ENCODE peak calls at places on chromosomes 11 and 22, in five cellular contexts. N is MG63; U is stimulated activated CD8-positive, alpha-beta memory T cell treated with anti-CD3 and anti-CD28 coated beads, Interleukin-15, amount 100 ng/mL, for 1 hour; L is T-cell; P is HuH-7.5. S is an unnamed sample.

GRCh38 chr11:122677256-122677655 is 21.7 kb downstream of the UBASH3B start:
- DNase-seq in P (no peak), U (no peak), N (no peak), L (no peak), S (no peak)

GRCh38 chr11:65425971-65426838 is 3.6 kb downstream of the NEAT1 start:
- DNase-seq in P (no peak), U (no peak), L (no peak), N (no peak), S (no peak)

GRCh38 chr11:94417386-94417987 is 16.3 kb upstream of the GPR83 start:
- DNase-seq in U (no peak), P (no peak), N (no peak), L (no peak), S (no peak)

GRCh38 chr11:45267660-45268340 is 18.3 kb downstream of the SYT13 start:
- DNase-seq in L (no peak), N (peak; percentile 71), P (no peak), U (no peak), S (no peak)

GRCh38 chr11:115759622-115760527 is 255.7 kb upstream of the CADM1 start:
- DNase-seq in L (no peak), U (no peak), N (peak; percentile 41), P (no peak), S (no peak)

GRCh38 chr11:75474878-75475766 is 42.1 kb upstream of the KLHL35 start:
- DNase-seq in U (peak; percentile 30), P (no peak), N (no peak), L (peak; percentile 56), S (no peak)

GRCh38 chr22:50422046-50422445 is 52.8 kb downstream of the SBF1 start:
- DNase-seq in U (no peak), N (no peak), L (no peak), P (no peak), S (no peak)

GRCh38 chr22:38982008-38982927 is at the start of gene APOBEC3B:
- DNase-seq in P (no peak), L (peak; percentile 22), U (peak; percentile 30), N (peak; percentile 94), S (no peak)

GRCh38 chr11:2207212-2207611 is 35.6 kb upstream of the TH start:
- DNase-seq in N (no peak), P (no peak), U (no peak), L (no peak), S (no peak)

GRCh38 chr11:1750481-1750839 is at the start of gene IFITM10:
- DNase-seq in N (no peak), L (no peak), P (no peak), U (no peak), S (no peak)

GRCh38 chr11:1119282-1120146 is 38.2 kb upstream of the MUC5AC start:
- DNase-seq in L (no peak), N (no peak), U (no peak), P (no peak), S (no peak)

GRCh38 chr22:26398741-26399153 is 30.3 kb upstream of the ASPHD2 start:
- DNase-seq in U (peak; percentile 30), N (peak; percentile 69), L (peak; percentile 5), P (no peak), S (peak; percentile 67)

GRCh38 chr11:131042041-131042390 is 125.7 kb upstream of the SNX19 start:
- DNase-seq in N (no peak), P (no peak), U (no peak), L (no peak), S (no peak)

GRCh38 chr11:125457814-125458343 is 38.2 kb downstream of the FEZ1 start:
- DNase-seq in P (no peak), U (no peak), N (peak; percentile 80), L (no peak), S (no peak)

GRCh38 chr11:64218628-64219353 is 7.2 kb downstream of the TRPT1 start:
- DNase-seq in U (no peak), P (no peak), L (no peak), N (no peak), S (no peak)

GRCh38 chr11:72718101-72718501 is 34.1 kb downstream of the ARAP1 start:
- DNase-seq in N (no peak), P (no peak), L (no peak), U (no peak), S (no peak)

GRCh38 chr11:65013130-65013691 is 749 bp upstream of the ARL2 start:
- DNase-seq in N (peak; percentile 91), P (peak; percentile 92), L (peak; percentile 81), U (peak; percentile 80), S (peak; percentile 89)

GRCh38 chr11:66069715-66070603 is at the start of gene PACS1:
- DNase-seq in U (peak; percentile 50), P (peak; percentile 67), N (peak; percentile 77), L (peak; percentile 65), S (peak; percentile 72)

GRCh38 chr11:70661763-70662501 is 263.6 kb downstream of the CTTN start:
- DNase-seq in L (no peak), N (peak; percentile 38), U (no peak), P (no peak), S (no peak)

GRCh38 chr11:67318239-67318555 is 14.9 kb downstream of the SSH3 start:
- DNase-seq in L (no peak), P (peak; percentile 94), N (no peak), U (no peak), S (no peak)

GRCh38 chr11:78351979-78352731 is 65.5 kb downstream of the GAB2 start:
- DNase-seq in U (no peak), N (no peak), P (no peak), L (no peak), S (no peak)

GRCh38 chr11:10181811-10182210 is 112.2 kb downstream of the SBF2 start:
- DNase-seq in U (no peak), N (no peak), P (no peak), L (no peak), S (no peak)

GRCh38 chr11:20016526-20016925 is 143.7 kb downstream of the DBX1 start:
- DNase-seq in L (no peak), U (no peak), N (no peak), P (no peak), S (no peak)

GRCh38 chr11:117396970-117397369 is 69.3 kb downstream of the CEP164 start:
- DNase-seq in U (no peak), P (no peak), N (no peak), L (no peak), S (no peak)

GRCh38 chr22:50250555-50251471 is at the start of gene HDAC10:
- DNase-seq in U (no peak), L (peak; percentile 59), P (peak; percentile 92), N (peak; percentile 85), S (peak; percentile 75)

GRCh38 chr22:29044657-29045176 is 16.9 kb downstream of the C22orf31 start:
- DNase-seq in U (no peak), N (peak; percentile 69), L (no peak), P (no peak), S (no peak)

GRCh38 chr11:95566151-95566670 is 223.4 kb downstream of the FAM76B start:
- DNase-seq in N (no peak), P (no peak), L (no peak), U (no peak), S (no peak)

GRCh38 chr11:28366549-28367341 is 258.6 kb downstream of the METTL15 start:
- DNase-seq in N (no peak), L (no peak), U (no peak), P (no peak), S (no peak)

GRCh38 chr11:86459682-86460460 is 85.2 kb downstream of the CCDC81 start:
- DNase-seq in L (no peak), N (peak; percentile 85), U (no peak), P (no peak), S (no peak)

GRCh38 chr11:70517996-70518907 is 119.9 kb downstream of the CTTN start:
- DNase-seq in U (no peak), N (peak; percentile 89), L (no peak), P (no peak), S (no peak)

GRCh38 chr11:1302461-1303073 is 6.9 kb downstream of the TOLLIP start:
- DNase-seq in L (no peak), P (no peak), U (no peak), N (no peak), S (no peak)

GRCh38 chr22:36454916-36455570 is 26.4 kb downstream of the TXN2 start:
- DNase-seq in P (peak; percentile 66), L (peak; percentile 83), N (peak; percentile 53), U (peak; percentile 92), S (peak; percentile 92)

GRCh38 chr22:17159504-17159951 is 451 bp upstream of the HDHD5 start:
- DNase-seq in P (peak; percentile 52), U (peak; percentile 7), L (no peak), N (peak; percentile 53), S (peak; percentile 42)

GRCh38 chr11:1289211-1289935 is 20.1 kb downstream of the TOLLIP start:
- DNase-seq in P (no peak), U (no peak), N (no peak), L (no peak), S (no peak)

S was measured in HEK293T.